ENCODE peak calls at places on chromosomes 1 and 21, in six cellular contexts. S, N, T, V, P and I are unnamed samples.
A peak's percentile ranks its signal among the peaks of the same experiment; 100 is the strongest.

GRCh38 chr1:215181518-215181917 is 99.0 kb downstream of the KCNK2 start:
- DNase-seq in S (no peak), N (no peak), T (no peak), V (no peak), P (no peak), I (no peak)

GRCh38 chr1:7335224-7335879 is 435.7 kb upstream of the VAMP3 start:
- DNase-seq in S (no peak), N (no peak), T (peak; percentile 9), V (no peak), P (no peak), I (no peak)

GRCh38 chr21:28587748-28588147 is 404.9 kb downstream of the LTN1 start:
- DNase-seq in S (no peak), N (no peak), T (no peak), V (no peak), P (peak; percentile 5), I (no peak)

GRCh38 chr1:241591317-241591716 is 48.9 kb downstream of the CHML start:
- DNase-seq in S (no peak), N (no peak), T (no peak), V (no peak), P (no peak), I (peak; percentile 66)

GRCh38 chr21:45655071-45655470 is 11.5 kb downstream of the PCBP3 start:
- DNase-seq in S (no peak), N (no peak), T (no peak), V (no peak), P (no peak), I (no peak)

GRCh38 chr1:18778437-18778836 is 81.0 kb downstream of the TAS1R2 start:
- DNase-seq in S (no peak), N (no peak), T (no peak), V (no peak), P (no peak), I (no peak)

GRCh38 chr21:45555557-45556301 is 13.5 kb upstream of the SLC19A1 start:
- DNase-seq in S (peak; percentile 84), N (peak; percentile 90), T (no peak), V (peak; percentile 60), P (peak; percentile 90), I (no peak)

GRCh38 chr1:15966081-15966955 is 9.6 kb downstream of the ZBTB17 start:
- DNase-seq in S (no peak), N (no peak), T (no peak), V (peak; percentile 74), P (peak; percentile 31), I (no peak)